ENCODE peak calls at places on chromosomes 1 and 21, in six cellular contexts. X, O, B, R, M and L are unnamed samples.

GRCh38 chr1:77313491-77313890 is 31.7 kb downstream of the AK5 start:
- DNase-seq in X (no peak), O (peak; percentile 49), B (no peak), R (no peak), M (no peak), L (peak; percentile 44)

GRCh38 chr1:52367272-52367671 is 1.3 kb upstream of the CC2D1B start:
- DNase-seq in X (no peak), O (no peak), B (no peak), R (no peak), M (no peak), L (no peak)

GRCh38 chr1:63322248-63322943 is at the start of gene FOXD3:
- DNase-seq in X (no peak), O (peak; percentile 46), B (peak; percentile 25), R (no peak), M (no peak), L (peak; percentile 71)

GRCh38 chr21:41615613-41616012 is 107.7 kb upstream of the TMPRSS2 start:
- DNase-seq in X (no peak), O (peak; percentile 98), B (no peak), R (peak; percentile 99), M (peak; percentile 67), L (no peak)

GRCh38 chr1:111818081-111818480 is 62.4 kb downstream of the DDX20 start:
- DNase-seq in X (no peak), O (no peak), B (no peak), R (no peak), M (no peak), L (no peak)

GRCh38 chr21:36693144-36694040 is 5.5 kb upstream of the SIM2 start:
- DNase-seq in X (no peak), O (no peak), B (no peak), R (no peak), M (no peak), L (no peak)

GRCh38 chr1:161816201-161816600 is 50.1 kb downstream of the ATF6 start:
- DNase-seq in X (no peak), O (peak; percentile 57), B (no peak), R (peak; percentile 37), M (no peak), L (no peak)

GRCh38 chr1:203661572-203661971 is 34.9 kb downstream of the ATP2B4 start:
- DNase-seq in X (no peak), O (no peak), B (peak; percentile 70), R (no peak), M (no peak), L (no peak)

GRCh38 chr1:38872401-38873026 is 634 bp downstream of the MYCBP start:
- DNase-seq in X (no peak), O (peak; percentile 38), B (no peak), R (no peak), M (no peak), L (peak; percentile 69)

GRCh38 chr1:41713557-41714327 is 205.0 kb downstream of the HIVEP3 start:
- DNase-seq in X (no peak), O (peak; percentile 39), B (no peak), R (no peak), M (no peak), L (no peak)

GRCh38 chr21:26280715-26281310 is 110.2 kb upstream of the APP start:
- DNase-seq in X (no peak), O (no peak), B (no peak), R (no peak), M (no peak), L (no peak)

GRCh38 chr1:46036894-46037596 is 95.4 kb downstream of the PIK3R3 start:
- DNase-seq in X (peak; percentile 71), O (peak; percentile 91), B (peak; percentile 82), R (peak; percentile 14), M (peak; percentile 93), L (peak; percentile 89)

GRCh38 chr1:203590559-203590958 is 36.1 kb upstream of the ATP2B4 start:
- DNase-seq in X (no peak), O (peak; percentile 55), B (no peak), R (no peak), M (no peak), L (no peak)

GRCh38 chr1:45012639-45013278 is 705 bp downstream of the UROD start:
- DNase-seq in X (no peak), O (peak; percentile 84), B (peak; percentile 83), R (no peak), M (peak; percentile 76), L (peak; percentile 45)

GRCh38 chr1:29481031-29481430 is 244.7 kb downstream of the PTPRU start:
- DNase-seq in X (no peak), O (no peak), B (no peak), R (no peak), M (peak; percentile 30), L (no peak)

GRCh38 chr1:230661976-230662375 is 19.7 kb downstream of the COG2 start:
- DNase-seq in X (no peak), O (peak; percentile 25), B (no peak), R (no peak), M (no peak), L (no peak)

GRCh38 chr1:1118011-1118892 is 2.4 kb upstream of the C1orf159 start:
- DNase-seq in X (no peak), O (no peak), B (no peak), R (no peak), M (no peak), L (no peak)

GRCh38 chr1:14924012-14924452 is 229.5 kb upstream of the TMEM51 start:
- DNase-seq in X (no peak), O (peak; percentile 74), B (peak; percentile 65), R (no peak), M (peak; percentile 83), L (peak; percentile 45)

GRCh38 chr1:167928457-167928852 is 8.0 kb upstream of the DCAF6 start:
- DNase-seq in X (no peak), O (no peak), B (no peak), R (no peak), M (no peak), L (no peak)

GRCh38 chr1:17755120-17755519 is at the start of gene ACTL8:
- DNase-seq in X (no peak), O (no peak), B (no peak), R (no peak), M (no peak), L (peak; percentile 6)
- TF ChIP-seq CTCF in X (peak; percentile 49), O (peak; percentile 8), B (no peak), R (no peak), M (no peak), L (peak; percentile 31)

GRCh38 chr1:43655953-43656352 is 6.0 kb downstream of the KDM4A start:
- DNase-seq in X (no peak), O (no peak), B (no peak), R (no peak), M (no peak), L (no peak)
- H3K4me3 ChIP-seq in X (no peak overlapping the region), O (no peak overlapping the region), B (no peak overlapping the region), R (no peak overlapping the region), M (no peak overlapping the region), L (no peak overlapping the region)

DNA sequence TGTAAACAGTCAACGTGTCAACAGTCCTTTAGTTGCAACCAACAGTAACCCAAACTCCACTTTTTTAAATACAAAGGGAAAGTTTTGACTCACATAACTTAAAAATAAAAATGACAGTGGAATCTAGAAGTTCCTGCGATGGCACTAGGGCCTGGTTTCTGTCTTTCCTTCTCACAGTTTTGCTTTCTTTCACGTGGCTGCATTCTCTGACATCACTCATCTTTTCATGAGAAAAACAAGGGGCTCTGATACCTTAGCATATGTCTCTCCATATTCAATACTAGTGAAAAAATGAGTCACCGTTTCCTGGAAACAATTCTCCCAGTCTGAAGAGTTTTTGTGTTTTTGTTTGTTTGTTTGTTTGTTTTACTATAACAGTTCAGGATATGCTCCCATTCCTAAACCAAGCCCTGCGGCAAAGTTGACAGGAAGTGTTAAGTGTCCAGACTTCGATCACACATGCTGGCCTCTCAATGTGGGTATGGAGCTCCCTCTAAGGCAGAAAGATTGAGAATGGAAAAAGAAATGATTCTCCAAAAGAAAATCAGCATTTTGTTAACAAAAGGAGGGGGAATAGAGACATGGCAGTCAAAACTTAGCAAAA is 483.3 kb downstream of the TTLL7 start:
- DNase-seq in X (no peak), O (no peak), B (no peak), R (no peak), M (no peak), L (peak; percentile 57)
- TF ChIP-seq CTCF in X (no peak), O (no peak), B (no peak), R (no peak), M (no peak), L (no peak)

GRCh38 chr1:183330335-183330734 is 87.8 kb downstream of the NMNAT2 start:
- DNase-seq in X (no peak), O (no peak), B (no peak), R (no peak), M (no peak), L (no peak)
- H3K4me3 ChIP-seq in X (no peak overlapping the region), O (no peak overlapping the region), B (no peak overlapping the region), R (no peak overlapping the region), M (no peak overlapping the region), L (no peak overlapping the region)

GRCh38 chr1:194870860-194871259 is 1684.4 kb upstream of the B3GALT2 start:
- DNase-seq in X (no peak), O (no peak), B (no peak), R (no peak), M (no peak), L (peak; percentile 10)
- TF ChIP-seq CTCF in X (no peak), O (no peak), B (no peak), R (no peak), M (no peak), L (no peak)

GRCh38 chr1:11653101-11653601 is 1.1 kb downstream of the FBXO2 start:
- DNase-seq in X (no peak), O (no peak), B (no peak), R (no peak), M (no peak), L (no peak)
- H3K4me3 ChIP-seq in X (peak overlapping the region; percentile 81), O (no peak overlapping the region), B (no peak overlapping the region), R (no peak overlapping the region), M (peak overlapping the region; percentile 86), L (no peak overlapping the region)

DNA sequence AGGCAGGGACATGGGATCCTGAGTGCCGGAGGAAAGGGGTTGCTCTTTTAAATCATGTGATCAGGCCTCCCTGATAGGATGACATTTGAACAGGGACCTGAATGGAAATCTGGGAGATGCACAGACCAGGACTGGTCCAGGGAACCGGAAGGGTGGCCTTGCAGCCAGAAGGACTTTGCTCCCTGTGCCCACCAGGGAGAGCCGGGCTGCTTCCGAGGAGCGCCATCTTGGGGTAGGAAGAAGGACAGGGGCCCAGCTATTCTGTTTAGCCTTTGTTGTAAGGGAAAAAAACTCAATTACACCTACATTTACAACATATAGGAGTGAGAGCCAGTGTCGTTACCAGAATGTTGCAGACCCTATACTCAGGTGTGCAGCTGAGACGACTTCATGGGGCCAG is 5.5 kb downstream of the KLHDC7A start:
- DNase-seq in X (no peak), O (no peak), B (no peak), R (no peak), M (no peak), L (no peak)
- TF ChIP-seq CTCF in X (no peak), O (no peak), B (no peak), R (no peak), M (no peak), L (no peak)

DNA sequence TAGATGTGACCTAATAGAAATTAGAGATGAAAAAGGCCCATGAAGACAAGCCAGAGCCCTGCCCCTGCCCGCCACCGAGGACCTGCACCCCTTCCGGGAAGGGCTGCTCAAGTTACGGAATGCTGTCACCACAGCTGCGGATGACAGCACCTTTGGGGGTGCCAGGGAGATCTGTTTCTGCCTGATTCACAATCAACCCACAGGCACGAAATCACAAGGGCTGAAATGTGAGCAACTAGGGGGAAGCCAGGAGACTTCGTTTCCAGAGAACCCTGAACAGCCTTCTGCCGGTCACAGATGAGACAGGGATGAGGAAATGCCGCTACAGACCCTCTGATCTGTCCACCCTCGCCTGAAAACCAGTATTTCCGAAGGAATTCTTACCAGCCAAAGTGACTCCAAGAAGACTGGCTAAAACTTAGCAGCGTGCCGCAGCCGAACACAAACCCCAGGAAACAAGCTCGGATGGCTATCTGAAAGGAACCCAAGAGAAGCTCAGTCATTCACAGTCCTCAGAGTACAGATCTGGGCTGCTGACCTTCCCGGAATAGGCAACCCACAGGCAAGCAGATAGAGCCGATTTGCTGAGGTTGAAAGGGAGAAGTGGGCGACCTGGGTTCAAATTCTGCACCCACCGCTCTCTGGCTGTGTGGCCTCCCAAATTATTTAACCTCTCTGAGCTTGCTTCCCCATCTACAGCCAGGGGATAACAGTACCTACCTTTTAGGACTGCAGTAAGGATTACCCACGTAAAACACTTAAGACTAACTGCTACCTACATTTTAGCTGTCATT is 1.1 kb downstream of the ICMT start:
- DNase-seq in X (no peak), O (no peak), B (no peak), R (no peak), M (no peak), L (peak; percentile 30)
- H3K4me3 ChIP-seq in X (peak overlapping the region; percentile 84), O (peak overlapping the region; percentile 85), B (peak overlapping the region; percentile 80), R (peak overlapping the region; percentile 73), M (peak overlapping the region; percentile 89), L (peak overlapping the region; percentile 95)